ENCODE peak calls at places on chromosome 4, in nine cellular contexts. One of them, this sample, is unnamed.

GRCh38 chr4:170743633-170744032 is 653.9 kb upstream of the AADAT start:
- DNase-seq in natural killer cell treated with Interleukin-12 subunit alpha and Interleukin-12 subunit beta and Interleukin-15 and Interleukin-18, amount 100 ng/mL, for 72 hours: no peak
- DNase-seq in aorta: no peak
- DNase-seq in H1: no peak
- DNase-seq in GM06990: no peak
- DNase-seq in tibial artery: no peak
- DNase-seq in upper lobe of right lung: no peak
- DNase-seq in NCI-H2029: no peak
- DNase-seq in NCI-H187 treated with DMSO at 0.1 percent for 48 hours: no peak
- DNase-seq in this sample: no peak

GRCh38 chr4:1558205-1558604 is 125.9 kb downstream of the FAM53A start:
- DNase-seq in natural killer cell treated with Interleukin-12 subunit alpha and Interleukin-12 subunit beta and Interleukin-15 and Interleukin-18, amount 100 ng/mL, for 72 hours: no peak
- DNase-seq in aorta: no peak
- DNase-seq in H1: no peak
- DNase-seq in GM06990: no peak
- DNase-seq in tibial artery: no peak
- DNase-seq in upper lobe of right lung: no peak
- DNase-seq in NCI-H2029: no peak
- DNase-seq in NCI-H187 treated with DMSO at 0.1 percent for 48 hours: no peak
- DNase-seq in this sample: no peak

GRCh38 chr4:94390804-94391410 is 48.3 kb upstream of the HPGDS start:
- DNase-seq in natural killer cell treated with Interleukin-12 subunit alpha and Interleukin-12 subunit beta and Interleukin-15 and Interleukin-18, amount 100 ng/mL, for 72 hours: no peak
- DNase-seq in aorta: no peak
- DNase-seq in H1: no peak
- DNase-seq in GM06990: no peak
- DNase-seq in tibial artery: no peak
- DNase-seq in upper lobe of right lung: no peak
- DNase-seq in NCI-H2029: no peak
- DNase-seq in NCI-H187 treated with DMSO at 0.1 percent for 48 hours: no peak
- DNase-seq in this sample: no peak

GRCh38 chr4:123871351-123871750 is 474.8 kb downstream of the SPRY1 start:
- DNase-seq in natural killer cell treated with Interleukin-12 subunit alpha and Interleukin-12 subunit beta and Interleukin-15 and Interleukin-18, amount 100 ng/mL, for 72 hours: no peak
- DNase-seq in aorta: no peak
- DNase-seq in H1: no peak
- DNase-seq in GM06990: no peak
- DNase-seq in tibial artery: no peak
- DNase-seq in upper lobe of right lung: no peak
- DNase-seq in NCI-H2029: no peak
- DNase-seq in NCI-H187 treated with DMSO at 0.1 percent for 48 hours: no peak
- DNase-seq in this sample: no peak

GRCh38 chr4:189773909-189774308 is 166.8 kb upstream of the FRG1 start:
- DNase-seq in natural killer cell treated with Interleukin-12 subunit alpha and Interleukin-12 subunit beta and Interleukin-15 and Interleukin-18, amount 100 ng/mL, for 72 hours: no peak
- DNase-seq in aorta: no peak
- DNase-seq in H1: no peak
- DNase-seq in GM06990: no peak
- DNase-seq in tibial artery: no peak
- DNase-seq in upper lobe of right lung: no peak
- DNase-seq in NCI-H2029: no peak
- DNase-seq in NCI-H187 treated with DMSO at 0.1 percent for 48 hours: no peak
- DNase-seq in this sample: no peak

GRCh38 chr4:44927361-44928061 is 201.2 kb upstream of the GNPDA2 start:
- DNase-seq in natural killer cell treated with Interleukin-12 subunit alpha and Interleukin-12 subunit beta and Interleukin-15 and Interleukin-18, amount 100 ng/mL, for 72 hours: no peak
- DNase-seq in aorta: no peak
- DNase-seq in H1: no peak
- DNase-seq in GM06990: no peak
- DNase-seq in tibial artery: no peak
- DNase-seq in upper lobe of right lung: no peak
- DNase-seq in NCI-H2029: no peak
- DNase-seq in NCI-H187 treated with DMSO at 0.1 percent for 48 hours: no peak
- DNase-seq in this sample: no peak

GRCh38 chr4:24211821-24212220 is 322.0 kb upstream of the PPARGC1A start:
- DNase-seq in natural killer cell treated with Interleukin-12 subunit alpha and Interleukin-12 subunit beta and Interleukin-15 and Interleukin-18, amount 100 ng/mL, for 72 hours: no peak
- DNase-seq in aorta: no peak
- DNase-seq in H1: no peak
- DNase-seq in GM06990: no peak
- DNase-seq in tibial artery: no peak
- DNase-seq in upper lobe of right lung: no peak
- DNase-seq in NCI-H2029: no peak
- DNase-seq in NCI-H187 treated with DMSO at 0.1 percent for 48 hours: no peak
- DNase-seq in this sample: no peak

GRCh38 chr4:105122334-105122733 is 24.3 kb upstream of the TET2 start:
- DNase-seq in natural killer cell treated with Interleukin-12 subunit alpha and Interleukin-12 subunit beta and Interleukin-15 and Interleukin-18, amount 100 ng/mL, for 72 hours: no peak
- DNase-seq in aorta: no peak
- DNase-seq in H1: no peak
- DNase-seq in GM06990: no peak
- DNase-seq in tibial artery: no peak
- DNase-seq in upper lobe of right lung: no peak
- DNase-seq in NCI-H2029: no peak
- DNase-seq in NCI-H187 treated with DMSO at 0.1 percent for 48 hours: no peak
- DNase-seq in this sample: no peak

GRCh38 chr4:42083816-42084215 is 68.6 kb downstream of the BEND4 start:
- DNase-seq in natural killer cell treated with Interleukin-12 subunit alpha and Interleukin-12 subunit beta and Interleukin-15 and Interleukin-18, amount 100 ng/mL, for 72 hours: no peak
- DNase-seq in aorta: no peak
- DNase-seq in H1: no peak
- DNase-seq in GM06990: no peak
- DNase-seq in tibial artery: no peak
- DNase-seq in upper lobe of right lung: no peak
- DNase-seq in NCI-H2029: no peak
- DNase-seq in NCI-H187 treated with DMSO at 0.1 percent for 48 hours: no peak
- DNase-seq in this sample: no peak

GRCh38 chr4:15738877-15739276 is 36.0 kb downstream of the BST1 start:
- DNase-seq in natural killer cell treated with Interleukin-12 subunit alpha and Interleukin-12 subunit beta and Interleukin-15 and Interleukin-18, amount 100 ng/mL, for 72 hours: no peak
- DNase-seq in aorta: no peak
- DNase-seq in H1: no peak
- DNase-seq in GM06990: no peak
- DNase-seq in tibial artery: no peak
- DNase-seq in upper lobe of right lung: no peak
- DNase-seq in NCI-H2029: no peak
- DNase-seq in NCI-H187 treated with DMSO at 0.1 percent for 48 hours: no peak
- DNase-seq in this sample: no peak

GRCh38 chr4:26762650-26763049 is 98.0 kb upstream of the STIM2 start:
- DNase-seq in natural killer cell treated with Interleukin-12 subunit alpha and Interleukin-12 subunit beta and Interleukin-15 and Interleukin-18, amount 100 ng/mL, for 72 hours: no peak
- DNase-seq in aorta: no peak
- DNase-seq in H1: no peak
- DNase-seq in GM06990: no peak
- DNase-seq in tibial artery: no peak
- DNase-seq in upper lobe of right lung: no peak
- DNase-seq in NCI-H2029: no peak
- DNase-seq in NCI-H187 treated with DMSO at 0.1 percent for 48 hours: no peak
- DNase-seq in this sample: no peak

GRCh38 chr4:121380448-121381147 is at the start of gene QRFPR:
- DNase-seq in natural killer cell treated with Interleukin-12 subunit alpha and Interleukin-12 subunit beta and Interleukin-15 and Interleukin-18, amount 100 ng/mL, for 72 hours: no peak
- DNase-seq in aorta: no peak
- DNase-seq in H1: peak; percentile 70
- DNase-seq in GM06990: peak; percentile 14
- DNase-seq in tibial artery: no peak
- DNase-seq in upper lobe of right lung: no peak
- DNase-seq in NCI-H2029: no peak
- DNase-seq in NCI-H187 treated with DMSO at 0.1 percent for 48 hours: no peak
- DNase-seq in this sample: no peak

GRCh38 chr4:106454581-106454980 is 86.0 kb upstream of the GIMD1 start:
- DNase-seq in natural killer cell treated with Interleukin-12 subunit alpha and Interleukin-12 subunit beta and Interleukin-15 and Interleukin-18, amount 100 ng/mL, for 72 hours: no peak
- DNase-seq in aorta: no peak
- DNase-seq in H1: no peak
- DNase-seq in GM06990: no peak
- DNase-seq in tibial artery: no peak
- DNase-seq in upper lobe of right lung: no peak
- DNase-seq in NCI-H2029: no peak
- DNase-seq in NCI-H187 treated with DMSO at 0.1 percent for 48 hours: no peak
- DNase-seq in this sample: no peak

GRCh38 chr4:186104895-186105720 is 604 bp downstream of the FAM149A start:
- DNase-seq in natural killer cell treated with Interleukin-12 subunit alpha and Interleukin-12 subunit beta and Interleukin-15 and Interleukin-18, amount 100 ng/mL, for 72 hours: no peak
- DNase-seq in aorta: peak; percentile 78
- DNase-seq in H1: peak; percentile 80
- DNase-seq in GM06990: no peak
- DNase-seq in tibial artery: no peak
- DNase-seq in upper lobe of right lung: peak; percentile 72
- DNase-seq in NCI-H2029: no peak
- DNase-seq in NCI-H187 treated with DMSO at 0.1 percent for 48 hours: no peak
- DNase-seq in this sample: no peak

GRCh38 chr4:10832989-10833635 is 148.5 kb upstream of the CLNK start:
- DNase-seq in natural killer cell treated with Interleukin-12 subunit alpha and Interleukin-12 subunit beta and Interleukin-15 and Interleukin-18, amount 100 ng/mL, for 72 hours: no peak
- DNase-seq in aorta: no peak
- DNase-seq in H1: no peak
- DNase-seq in GM06990: no peak
- DNase-seq in tibial artery: no peak
- DNase-seq in upper lobe of right lung: no peak
- DNase-seq in NCI-H2029: peak; percentile 11
- DNase-seq in NCI-H187 treated with DMSO at 0.1 percent for 48 hours: no peak
- DNase-seq in this sample: no peak

GRCh38 chr4:72112514-72113156 is 80.8 kb downstream of the NPFFR2 start:
- DNase-seq in natural killer cell treated with Interleukin-12 subunit alpha and Interleukin-12 subunit beta and Interleukin-15 and Interleukin-18, amount 100 ng/mL, for 72 hours: no peak
- DNase-seq in aorta: no peak
- DNase-seq in H1: no peak
- DNase-seq in GM06990: peak; percentile 75
- DNase-seq in tibial artery: no peak
- DNase-seq in upper lobe of right lung: no peak
- DNase-seq in NCI-H2029: peak; percentile 63
- DNase-seq in NCI-H187 treated with DMSO at 0.1 percent for 48 hours: no peak
- DNase-seq in this sample: no peak

GRCh38 chr4:133152801-133153526 is 3.9 kb downstream of the PCDH10 start:
- DNase-seq in natural killer cell treated with Interleukin-12 subunit alpha and Interleukin-12 subunit beta and Interleukin-15 and Interleukin-18, amount 100 ng/mL, for 72 hours: no peak
- DNase-seq in aorta: no peak
- DNase-seq in H1: peak; percentile 40
- DNase-seq in GM06990: no peak
- DNase-seq in tibial artery: no peak
- DNase-seq in upper lobe of right lung: no peak
- DNase-seq in NCI-H2029: no peak
- DNase-seq in NCI-H187 treated with DMSO at 0.1 percent for 48 hours: no peak
- DNase-seq in this sample: peak; percentile 66

GRCh38 chr4:4216668-4217067 is 10.1 kb downstream of the OTOP1 start:
- DNase-seq in natural killer cell treated with Interleukin-12 subunit alpha and Interleukin-12 subunit beta and Interleukin-15 and Interleukin-18, amount 100 ng/mL, for 72 hours: no peak
- DNase-seq in aorta: no peak
- DNase-seq in H1: no peak
- DNase-seq in GM06990: no peak
- DNase-seq in tibial artery: no peak
- DNase-seq in upper lobe of right lung: no peak
- DNase-seq in NCI-H2029: no peak
- DNase-seq in NCI-H187 treated with DMSO at 0.1 percent for 48 hours: no peak
- DNase-seq in this sample: no peak

GRCh38 chr4:27595956-27596355 is 735.3 kb downstream of the STIM2 start:
- DNase-seq in natural killer cell treated with Interleukin-12 subunit alpha and Interleukin-12 subunit beta and Interleukin-15 and Interleukin-18, amount 100 ng/mL, for 72 hours: no peak
- DNase-seq in aorta: no peak
- DNase-seq in H1: no peak
- DNase-seq in GM06990: no peak
- DNase-seq in tibial artery: no peak
- DNase-seq in upper lobe of right lung: no peak
- DNase-seq in NCI-H2029: no peak
- DNase-seq in NCI-H187 treated with DMSO at 0.1 percent for 48 hours: no peak
- DNase-seq in this sample: no peak

GRCh38 chr4:23028875-23029274 is 336.1 kb downstream of the GBA3 start:
- DNase-seq in natural killer cell treated with Interleukin-12 subunit alpha and Interleukin-12 subunit beta and Interleukin-15 and Interleukin-18, amount 100 ng/mL, for 72 hours: no peak
- DNase-seq in aorta: no peak
- DNase-seq in H1: no peak
- DNase-seq in GM06990: no peak
- DNase-seq in tibial artery: no peak
- DNase-seq in upper lobe of right lung: no peak
- DNase-seq in NCI-H2029: no peak
- DNase-seq in NCI-H187 treated with DMSO at 0.1 percent for 48 hours: no peak
- DNase-seq in this sample: no peak

GRCh38 chr4:156493858-156494257 is 477.7 kb downstream of the PDGFC start:
- DNase-seq in natural killer cell treated with Interleukin-12 subunit alpha and Interleukin-12 subunit beta and Interleukin-15 and Interleukin-18, amount 100 ng/mL, for 72 hours: no peak
- DNase-seq in aorta: no peak
- DNase-seq in H1: no peak
- DNase-seq in GM06990: no peak
- DNase-seq in tibial artery: no peak
- DNase-seq in upper lobe of right lung: no peak
- DNase-seq in NCI-H2029: no peak
- DNase-seq in NCI-H187 treated with DMSO at 0.1 percent for 48 hours: no peak
- DNase-seq in this sample: no peak

GRCh38 chr4:137531951-137532868 is at the start of gene PCDH18:
- DNase-seq in natural killer cell treated with Interleukin-12 subunit alpha and Interleukin-12 subunit beta and Interleukin-15 and Interleukin-18, amount 100 ng/mL, for 72 hours: no peak
- DNase-seq in aorta: peak; percentile 94
- DNase-seq in H1: peak; percentile 68
- DNase-seq in GM06990: no peak
- DNase-seq in tibial artery: peak; percentile 97
- DNase-seq in upper lobe of right lung: peak; percentile 70
- DNase-seq in NCI-H2029: no peak
- DNase-seq in NCI-H187 treated with DMSO at 0.1 percent for 48 hours: no peak
- DNase-seq in this sample: peak; percentile 94

GRCh38 chr4:109590841-109591357 is 30.9 kb downstream of the MCUB start:
- DNase-seq in natural killer cell treated with Interleukin-12 subunit alpha and Interleukin-12 subunit beta and Interleukin-15 and Interleukin-18, amount 100 ng/mL, for 72 hours: no peak
- DNase-seq in aorta: no peak
- DNase-seq in H1: no peak
- DNase-seq in GM06990: no peak
- DNase-seq in tibial artery: no peak
- DNase-seq in upper lobe of right lung: no peak
- DNase-seq in NCI-H2029: no peak
- DNase-seq in NCI-H187 treated with DMSO at 0.1 percent for 48 hours: no peak
- DNase-seq in this sample: no peak

GRCh38 chr4:128060620-128061565 is at the start of gene LARP1B:
- DNase-seq in natural killer cell treated with Interleukin-12 subunit alpha and Interleukin-12 subunit beta and Interleukin-15 and Interleukin-18, amount 100 ng/mL, for 72 hours: peak; percentile 97
- DNase-seq in aorta: peak; percentile 99
- DNase-seq in H1: peak; percentile 96
- DNase-seq in GM06990: peak; percentile 98
- DNase-seq in tibial artery: peak; percentile 94
- DNase-seq in upper lobe of right lung: peak; percentile 99
- DNase-seq in NCI-H2029: peak; percentile 93
- DNase-seq in NCI-H187 treated with DMSO at 0.1 percent for 48 hours: peak; percentile 26
- DNase-seq in this sample: peak; percentile 97

GRCh38 chr4:24988776-24989175 is 42.0 kb downstream of the LGI2 start:
- DNase-seq in natural killer cell treated with Interleukin-12 subunit alpha and Interleukin-12 subunit beta and Interleukin-15 and Interleukin-18, amount 100 ng/mL, for 72 hours: no peak
- DNase-seq in aorta: no peak
- DNase-seq in H1: peak; percentile 65
- DNase-seq in GM06990: no peak
- DNase-seq in tibial artery: no peak
- DNase-seq in upper lobe of right lung: no peak
- DNase-seq in NCI-H2029: peak; percentile 18
- DNase-seq in NCI-H187 treated with DMSO at 0.1 percent for 48 hours: no peak
- DNase-seq in this sample: no peak

GRCh38 chr4:907691-908437 is 24.3 kb downstream of the GAK start:
- DNase-seq in natural killer cell treated with Interleukin-12 subunit alpha and Interleukin-12 subunit beta and Interleukin-15 and Interleukin-18, amount 100 ng/mL, for 72 hours: no peak
- DNase-seq in aorta: no peak
- DNase-seq in H1: no peak
- DNase-seq in GM06990: no peak
- DNase-seq in tibial artery: no peak
- DNase-seq in upper lobe of right lung: no peak
- DNase-seq in NCI-H2029: no peak
- DNase-seq in NCI-H187 treated with DMSO at 0.1 percent for 48 hours: no peak
- DNase-seq in this sample: no peak

GRCh38 chr4:32140636-32141035 is 1420.5 kb downstream of the PCDH7 start:
- DNase-seq in natural killer cell treated with Interleukin-12 subunit alpha and Interleukin-12 subunit beta and Interleukin-15 and Interleukin-18, amount 100 ng/mL, for 72 hours: no peak
- DNase-seq in aorta: no peak
- DNase-seq in H1: no peak
- DNase-seq in GM06990: no peak
- DNase-seq in tibial artery: no peak
- DNase-seq in upper lobe of right lung: no peak
- DNase-seq in NCI-H2029: no peak
- DNase-seq in NCI-H187 treated with DMSO at 0.1 percent for 48 hours: no peak
- DNase-seq in this sample: no peak

GRCh38 chr4:176818531-176818930 is 25.8 kb upstream of the VEGFC start:
- DNase-seq in natural killer cell treated with Interleukin-12 subunit alpha and Interleukin-12 subunit beta and Interleukin-15 and Interleukin-18, amount 100 ng/mL, for 72 hours: no peak
- DNase-seq in aorta: no peak
- DNase-seq in H1: no peak
- DNase-seq in GM06990: no peak
- DNase-seq in tibial artery: no peak
- DNase-seq in upper lobe of right lung: no peak
- DNase-seq in NCI-H2029: no peak
- DNase-seq in NCI-H187 treated with DMSO at 0.1 percent for 48 hours: no peak
- DNase-seq in this sample: no peak

GRCh38 chr4:117134386-117134785 is 49.0 kb upstream of the TRAM1L1 start:
- DNase-seq in natural killer cell treated with Interleukin-12 subunit alpha and Interleukin-12 subunit beta and Interleukin-15 and Interleukin-18, amount 100 ng/mL, for 72 hours: no peak
- DNase-seq in aorta: no peak
- DNase-seq in H1: no peak
- DNase-seq in GM06990: no peak
- DNase-seq in tibial artery: no peak
- DNase-seq in upper lobe of right lung: no peak
- DNase-seq in NCI-H2029: no peak
- DNase-seq in NCI-H187 treated with DMSO at 0.1 percent for 48 hours: no peak
- DNase-seq in this sample: no peak

GRCh38 chr4:15742083-15742582 is 36.0 kb upstream of the CD38 start:
- DNase-seq in natural killer cell treated with Interleukin-12 subunit alpha and Interleukin-12 subunit beta and Interleukin-15 and Interleukin-18, amount 100 ng/mL, for 72 hours: no peak
- DNase-seq in aorta: no peak
- DNase-seq in H1: no peak
- DNase-seq in GM06990: no peak
- DNase-seq in tibial artery: no peak
- DNase-seq in upper lobe of right lung: no peak
- DNase-seq in NCI-H2029: no peak
- DNase-seq in NCI-H187 treated with DMSO at 0.1 percent for 48 hours: no peak
- DNase-seq in this sample: no peak

GRCh38 chr4:160928482-160928881 is 1235.3 kb downstream of the FSTL5 start:
- DNase-seq in natural killer cell treated with Interleukin-12 subunit alpha and Interleukin-12 subunit beta and Interleukin-15 and Interleukin-18, amount 100 ng/mL, for 72 hours: no peak
- DNase-seq in aorta: no peak
- DNase-seq in H1: no peak
- DNase-seq in GM06990: no peak
- DNase-seq in tibial artery: no peak
- DNase-seq in upper lobe of right lung: no peak
- DNase-seq in NCI-H2029: no peak
- DNase-seq in NCI-H187 treated with DMSO at 0.1 percent for 48 hours: no peak
- DNase-seq in this sample: no peak

This sample was measured in coronary artery.